ENCODE peak calls at places on chromosomes 3 and 15, in five cellular contexts. One of them, this sample, is unnamed.

GRCh38 chr15:74815121-74815933 is 2.7 kb downstream of the LMAN1L start:
- DNase-seq in GM12878: no peak
- DNase-seq in psoas muscle: no peak
- DNase-seq in CD8-positive, alpha-beta T cell: no peak
- DNase-seq in ovary: no peak
- DNase-seq in this sample: no peak

GRCh38 chr3:100268986-100269385 is 8.2 kb downstream of the TBC1D23 start:
- DNase-seq in ovary: no peak
- DNase-seq in GM12878: no peak
- DNase-seq in CD8-positive, alpha-beta T cell: no peak
- DNase-seq in psoas muscle: no peak
- DNase-seq in this sample: no peak

GRCh38 chr3:12255393-12255792 is 33.5 kb upstream of the PPARG start:
- DNase-seq in ovary: no peak
- DNase-seq in CD8-positive, alpha-beta T cell: no peak
- DNase-seq in GM12878: no peak
- DNase-seq in psoas muscle: no peak
- DNase-seq in this sample: no peak

GRCh38 chr15:70584838-70585706 is 178.3 kb downstream of the UACA start:
- DNase-seq in psoas muscle: peak; percentile 18
- DNase-seq in GM12878: no peak
- DNase-seq in ovary: no peak
- DNase-seq in CD8-positive, alpha-beta T cell: peak; percentile 38
- DNase-seq in this sample: no peak

GRCh38 chr15:64667736-64668161 is 107.6 kb downstream of the RBPMS2 start:
- DNase-seq in ovary: no peak
- DNase-seq in psoas muscle: no peak
- DNase-seq in GM12878: no peak
- DNase-seq in CD8-positive, alpha-beta T cell: no peak
- DNase-seq in this sample: no peak

GRCh38 chr15:70596354-70597055 is 166.9 kb downstream of the UACA start:
- DNase-seq in CD8-positive, alpha-beta T cell: no peak
- DNase-seq in psoas muscle: no peak
- DNase-seq in ovary: no peak
- DNase-seq in GM12878: no peak
- DNase-seq in this sample: peak; percentile 72

GRCh38 chr3:171741377-171741776 is 68.9 kb downstream of the PLD1 start:
- DNase-seq in CD8-positive, alpha-beta T cell: no peak
- DNase-seq in psoas muscle: no peak
- DNase-seq in GM12878: no peak
- DNase-seq in ovary: no peak
- DNase-seq in this sample: no peak

GRCh38 chr3:15271785-15272381 is 60.5 kb downstream of the SH3BP5 start:
- DNase-seq in GM12878: peak; percentile 90
- DNase-seq in CD8-positive, alpha-beta T cell: peak; percentile 83
- DNase-seq in psoas muscle: no peak
- DNase-seq in ovary: peak; percentile 19
- DNase-seq in this sample: no peak

GRCh38 chr3:149003653-149004305 is 12.4 kb downstream of the GYG1 start:
- DNase-seq in CD8-positive, alpha-beta T cell: no peak
- DNase-seq in ovary: no peak
- DNase-seq in GM12878: no peak
- DNase-seq in psoas muscle: no peak
- DNase-seq in this sample: no peak

GRCh38 chr3:119223511-119223910 is 17.2 kb downstream of the B4GALT4 start:
- DNase-seq in GM12878: no peak
- DNase-seq in ovary: no peak
- DNase-seq in CD8-positive, alpha-beta T cell: no peak
- DNase-seq in psoas muscle: no peak
- DNase-seq in this sample: no peak

GRCh38 chr3:79253704-79254103 is 514.1 kb downstream of the ROBO1 start:
- DNase-seq in psoas muscle: no peak
- DNase-seq in ovary: no peak
- DNase-seq in GM12878: no peak
- DNase-seq in CD8-positive, alpha-beta T cell: no peak
- DNase-seq in this sample: no peak

GRCh38 chr3:126678691-126679317 is 23.9 kb upstream of the TXNRD3 start:
- DNase-seq in ovary: no peak
- DNase-seq in GM12878: no peak
- DNase-seq in psoas muscle: no peak
- DNase-seq in CD8-positive, alpha-beta T cell: no peak
- DNase-seq in this sample: no peak

GRCh38 chr15:47861186-47861585 is 143.9 kb downstream of the SEMA6D start:
- DNase-seq in ovary: no peak
- DNase-seq in GM12878: no peak
- DNase-seq in CD8-positive, alpha-beta T cell: no peak
- DNase-seq in psoas muscle: no peak
- DNase-seq in this sample: no peak

GRCh38 chr15:70025413-70026296 is 72.1 kb downstream of the TLE3 start:
- DNase-seq in ovary: no peak
- DNase-seq in psoas muscle: no peak
- DNase-seq in GM12878: no peak
- DNase-seq in CD8-positive, alpha-beta T cell: no peak
- DNase-seq in this sample: peak; percentile 30

DNA sequence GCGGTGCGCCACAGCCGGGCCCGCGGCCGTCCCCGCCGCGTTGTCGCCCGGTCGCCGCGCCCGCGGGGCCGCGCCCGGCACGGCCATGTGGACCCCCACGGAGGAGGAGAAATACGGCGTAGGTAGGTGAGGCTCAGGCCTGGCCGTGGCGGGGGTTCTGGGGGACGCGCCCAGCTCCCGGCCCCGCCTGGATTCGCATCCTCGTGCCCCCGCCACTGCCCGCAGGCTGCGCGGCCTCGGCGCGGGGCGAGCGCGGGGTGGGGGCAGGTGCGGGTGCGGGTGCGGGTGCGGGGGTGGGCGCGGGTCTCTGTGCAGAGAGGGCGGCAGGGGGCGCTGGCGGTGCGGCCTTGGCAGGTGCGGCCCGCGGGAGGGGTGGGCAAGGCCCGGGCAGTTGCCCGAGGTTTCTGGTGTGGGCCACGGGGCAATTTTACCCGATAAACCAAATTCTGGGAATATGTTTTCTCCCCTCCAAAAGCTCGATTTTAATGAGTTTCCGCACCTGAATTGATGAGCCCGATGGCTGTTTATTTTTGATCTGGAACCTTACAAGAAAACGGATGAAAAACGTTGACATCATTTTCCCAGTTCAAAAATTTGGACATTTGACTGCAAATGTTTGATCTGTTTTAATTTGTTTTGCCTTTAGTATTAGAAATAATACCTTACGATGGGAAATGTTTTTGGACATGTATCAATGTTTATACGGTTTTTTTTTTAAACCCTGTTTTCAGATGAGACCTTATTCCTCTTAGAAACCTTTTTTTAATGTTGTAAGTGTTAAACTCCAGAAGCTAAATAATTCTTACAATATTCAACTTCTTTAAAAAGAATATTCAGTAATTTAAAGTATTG is 678 bp downstream of the DOCK3 start:
- DNase-seq in psoas muscle: peak; percentile 33
- DNase-seq in CD8-positive, alpha-beta T cell: peak; percentile 58
- DNase-seq in ovary: peak; percentile 37
- DNase-seq in GM12878: no peak
- DNase-seq in this sample: no peak
- H3K4me3 ChIP-seq in psoas muscle: peak overlapping the region; percentile 65
- H3K4me3 ChIP-seq in CD8-positive, alpha-beta T cell: peak overlapping the region; percentile 50
- H3K4me3 ChIP-seq in ovary: peak overlapping the region; percentile 31
- H3K4me3 ChIP-seq in GM12878: no peak overlapping the region
- H3K4me3 ChIP-seq in this sample: peak overlapping the region; percentile 29

GRCh38 chr3:26622634-26623408 is at the start of gene LRRC3B:
- DNase-seq in psoas muscle: no peak
- DNase-seq in GM12878: no peak
- DNase-seq in CD8-positive, alpha-beta T cell: no peak
- DNase-seq in ovary: no peak
- DNase-seq in this sample: no peak
- H3K4me3 ChIP-seq in psoas muscle: peak within 1 kb of the TSS; percentile 73
- H3K4me3 ChIP-seq in GM12878: no peak within 1 kb of the TSS
- H3K4me3 ChIP-seq in CD8-positive, alpha-beta T cell: no peak within 1 kb of the TSS
- H3K4me3 ChIP-seq in ovary: peak within 1 kb of the TSS; percentile 14
- H3K4me3 ChIP-seq in this sample: no peak within 1 kb of the TSS

DNA sequence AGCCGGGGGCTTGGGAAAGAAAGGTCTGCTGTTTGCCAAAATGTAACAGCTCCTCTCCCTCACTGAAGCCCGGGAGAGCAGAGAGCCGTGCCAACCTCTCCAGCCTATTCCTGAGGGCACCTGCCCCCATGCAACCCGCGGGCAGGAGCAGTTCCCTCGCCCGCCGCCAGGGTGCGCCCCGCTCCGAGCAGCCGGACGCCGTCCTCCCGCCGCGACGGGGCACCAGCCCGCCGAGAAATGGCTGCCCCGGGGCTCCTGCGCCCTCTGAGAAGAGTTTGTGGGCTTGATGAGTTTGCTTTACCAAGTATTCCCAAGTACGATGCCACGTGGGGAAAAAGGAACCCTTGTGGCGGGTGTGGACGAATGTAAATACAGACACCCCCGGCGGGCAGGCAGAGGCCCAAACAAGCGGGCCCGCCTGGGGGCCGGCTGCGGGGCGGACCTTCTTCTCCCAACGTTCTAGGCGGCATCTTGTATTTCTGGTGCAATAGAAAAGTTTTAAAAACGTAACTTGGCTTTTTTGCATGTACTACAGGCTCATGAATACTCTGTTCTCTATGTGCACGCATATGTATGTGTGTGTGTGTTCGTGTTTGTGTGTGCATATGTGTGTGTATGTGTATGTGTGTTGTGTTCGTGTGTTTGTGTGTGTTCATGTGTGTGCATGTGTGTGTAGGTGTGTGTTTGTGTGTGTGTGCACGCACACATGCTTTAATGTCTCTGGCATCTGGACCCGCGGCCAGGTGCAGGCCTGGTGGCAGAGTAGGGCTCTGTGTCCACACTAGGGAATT is 162.9 kb downstream of the CHSY1 start:
- DNase-seq in ovary: peak; percentile 82
- DNase-seq in CD8-positive, alpha-beta T cell: peak; percentile 79
- DNase-seq in GM12878: no peak
- DNase-seq in psoas muscle: peak; percentile 78
- DNase-seq in this sample: no peak
- H3K4me3 ChIP-seq in ovary: peak overlapping the region; percentile 30
- H3K4me3 ChIP-seq in CD8-positive, alpha-beta T cell: no peak overlapping the region
- H3K4me3 ChIP-seq in GM12878: no peak overlapping the region
- H3K4me3 ChIP-seq in psoas muscle: peak overlapping the region; percentile 48
- H3K4me3 ChIP-seq in this sample: no peak overlapping the region

GRCh38 chr15:89399390-89400120 is 64.9 kb upstream of the POLG start:
- DNase-seq in ovary: no peak
- DNase-seq in GM12878: no peak
- DNase-seq in CD8-positive, alpha-beta T cell: peak; percentile 21
- DNase-seq in psoas muscle: no peak
- DNase-seq in this sample: no peak
- H3K4me3 ChIP-seq in ovary: no peak overlapping the region
- H3K4me3 ChIP-seq in GM12878: peak overlapping the region; percentile 69
- H3K4me3 ChIP-seq in CD8-positive, alpha-beta T cell: peak overlapping the region; percentile 64
- H3K4me3 ChIP-seq in psoas muscle: peak overlapping the region; percentile 56
- H3K4me3 ChIP-seq in this sample: peak overlapping the region; percentile 5